ENCODE peak calls at places on chromosome 13, in five cellular contexts. R is HuH-7.5, S is NCI-H2227 treated with DMSO at 0.1 percent for 48 hours, Y is left lung, U is mucosa of gallbladder. K is an unnamed sample.

GRCh38 chr13:33322965-33323668 is 37.6 kb upstream of the STARD13 start:
- DNase-seq in Y (no peak), S (no peak), R (no peak), U (no peak), K (no peak)

GRCh38 chr13:23399254-23399796 is 34.2 kb downstream of the SACS start:
- DNase-seq in Y (no peak), R (no peak), S (no peak), U (no peak), K (no peak)

GRCh38 chr13:99151516-99151915 is 49.1 kb upstream of the UBAC2 start:
- DNase-seq in R (no peak), S (no peak), Y (no peak), U (no peak), K (no peak)

GRCh38 chr13:43132228-43132627 is 108.8 kb downstream of the DNAJC15 start:
- DNase-seq in Y (no peak), S (peak; percentile 8), U (peak; percentile 28), R (peak; percentile 45), K (no peak)

GRCh38 chr13:32362574-32362973 is 47.3 kb downstream of the BRCA2 start:
- DNase-seq in U (no peak), S (no peak), Y (no peak), R (no peak), K (no peak)

GRCh38 chr13:24842533-24843278 is 78.7 kb downstream of the RNF17 start:
- DNase-seq in Y (peak; percentile 35), S (no peak), U (no peak), R (no peak), K (no peak)

GRCh38 chr13:72565893-72566292 is 161.5 kb downstream of the MZT1 start:
- DNase-seq in R (peak; percentile 16), S (peak; percentile 3), U (no peak), Y (no peak), K (no peak)

GRCh38 chr13:30787747-30788535 is 52.6 kb downstream of the ALOX5AP start:
- DNase-seq in U (no peak), S (no peak), R (no peak), Y (no peak), K (no peak)